ENCODE peak calls at places on chromosomes 2 and 18, in six cellular contexts. One of them, this sample, is unnamed.

GRCh38 chr2:191889924-191890323 is 43.0 kb upstream of the CAVIN2 start:
- DNase-seq in MM.1S: no peak
- DNase-seq in astrocyte of the spinal cord: no peak
- DNase-seq in uterus: no peak
- DNase-seq in psoas muscle: no peak
- DNase-seq in CD4-positive, alpha-beta T cell: no peak
- DNase-seq in this sample: no peak

GRCh38 chr2:104897515-104898184 is 43.7 kb downstream of the POU3F3 start:
- DNase-seq in MM.1S: no peak
- DNase-seq in astrocyte of the spinal cord: peak; percentile 81
- DNase-seq in CD4-positive, alpha-beta T cell: no peak
- DNase-seq in psoas muscle: no peak
- DNase-seq in uterus: no peak
- DNase-seq in this sample: no peak

GRCh38 chr18:28198588-28198987 is 21.7 kb upstream of the CDH2 start:
- DNase-seq in uterus: no peak
- DNase-seq in astrocyte of the spinal cord: no peak
- DNase-seq in MM.1S: no peak
- DNase-seq in CD4-positive, alpha-beta T cell: no peak
- DNase-seq in psoas muscle: no peak
- DNase-seq in this sample: no peak

GRCh38 chr18:59567445-59567844 is 129.8 kb downstream of the CCBE1 start:
- DNase-seq in psoas muscle: no peak
- DNase-seq in CD4-positive, alpha-beta T cell: no peak
- DNase-seq in uterus: no peak
- DNase-seq in astrocyte of the spinal cord: no peak
- DNase-seq in MM.1S: no peak
- DNase-seq in this sample: no peak

GRCh38 chr2:241000831-241001321 is 2.5 kb downstream of the SNED1 start:
- DNase-seq in uterus: no peak
- DNase-seq in astrocyte of the spinal cord: no peak
- DNase-seq in CD4-positive, alpha-beta T cell: no peak
- DNase-seq in MM.1S: no peak
- DNase-seq in psoas muscle: no peak
- DNase-seq in this sample: no peak

GRCh38 chr2:75431757-75432156 is 129.0 kb downstream of the EVA1A start:
- DNase-seq in psoas muscle: no peak
- DNase-seq in uterus: no peak
- DNase-seq in astrocyte of the spinal cord: no peak
- DNase-seq in CD4-positive, alpha-beta T cell: no peak
- DNase-seq in MM.1S: no peak
- DNase-seq in this sample: peak; percentile 16

GRCh38 chr2:113212245-113213060 is 38.7 kb downstream of the PSD4 start:
- DNase-seq in psoas muscle: peak; percentile 48
- DNase-seq in astrocyte of the spinal cord: peak; percentile 59
- DNase-seq in CD4-positive, alpha-beta T cell: no peak
- DNase-seq in uterus: peak; percentile 65
- DNase-seq in MM.1S: no peak
- DNase-seq in this sample: no peak

GRCh38 chr18:50627594-50628542 is 68.0 kb downstream of the MAPK4 start:
- DNase-seq in uterus: no peak
- DNase-seq in CD4-positive, alpha-beta T cell: no peak
- DNase-seq in astrocyte of the spinal cord: no peak
- DNase-seq in MM.1S: no peak
- DNase-seq in psoas muscle: no peak
- DNase-seq in this sample: no peak

GRCh38 chr2:23757686-23758433 is 169.1 kb downstream of the ATAD2B start:
- DNase-seq in uterus: peak; percentile 21
- DNase-seq in astrocyte of the spinal cord: peak; percentile 84
- DNase-seq in psoas muscle: no peak
- DNase-seq in CD4-positive, alpha-beta T cell: no peak
- DNase-seq in MM.1S: no peak
- DNase-seq in this sample: no peak

GRCh38 chr2:177429688-177430325 is 37.2 kb downstream of the AGPS start:
- DNase-seq in CD4-positive, alpha-beta T cell: no peak
- DNase-seq in psoas muscle: no peak
- DNase-seq in astrocyte of the spinal cord: peak; percentile 97
- DNase-seq in MM.1S: no peak
- DNase-seq in uterus: no peak
- DNase-seq in this sample: no peak

GRCh38 chr2:128279786-128280701 is 38.6 kb downstream of the HS6ST1 start:
- DNase-seq in uterus: peak; percentile 14
- DNase-seq in MM.1S: no peak
- DNase-seq in CD4-positive, alpha-beta T cell: no peak
- DNase-seq in astrocyte of the spinal cord: no peak
- DNase-seq in psoas muscle: peak; percentile 27
- DNase-seq in this sample: no peak

GRCh38 chr18:8548186-8548585 is 61.1 kb upstream of the RAB12 start:
- DNase-seq in astrocyte of the spinal cord: peak; percentile 86
- DNase-seq in uterus: no peak
- DNase-seq in psoas muscle: no peak
- DNase-seq in CD4-positive, alpha-beta T cell: no peak
- DNase-seq in MM.1S: no peak
- DNase-seq in this sample: no peak

GRCh38 chr2:15410884-15411283 is 150.2 kb downstream of the NBAS start:
- DNase-seq in CD4-positive, alpha-beta T cell: no peak
- DNase-seq in uterus: no peak
- DNase-seq in psoas muscle: no peak
- DNase-seq in MM.1S: no peak
- DNase-seq in astrocyte of the spinal cord: no peak
- DNase-seq in this sample: no peak
- TF ChIP-seq CTCF in CD4-positive, alpha-beta T cell: no peak
- TF ChIP-seq CTCF in uterus: no peak
- TF ChIP-seq CTCF in psoas muscle: no peak
- TF ChIP-seq CTCF in MM.1S: no peak
- TF ChIP-seq CTCF in astrocyte of the spinal cord: no peak
- TF ChIP-seq CTCF in this sample: no peak

GRCh38 chr2:196725882-196726281 is 73.6 kb downstream of the GTF3C3 start:
- DNase-seq in CD4-positive, alpha-beta T cell: no peak
- DNase-seq in psoas muscle: no peak
- DNase-seq in uterus: no peak
- DNase-seq in astrocyte of the spinal cord: no peak
- DNase-seq in MM.1S: peak; percentile 57
- DNase-seq in this sample: no peak
- TF ChIP-seq CTCF in CD4-positive, alpha-beta T cell: no peak
- TF ChIP-seq CTCF in psoas muscle: no peak
- TF ChIP-seq CTCF in uterus: no peak
- TF ChIP-seq CTCF in astrocyte of the spinal cord: no peak
- TF ChIP-seq CTCF in MM.1S: no peak
- TF ChIP-seq CTCF in this sample: no peak

GRCh38 chr2:202060218-202060617 is 12.8 kb upstream of the KIAA2012 start:
- DNase-seq in uterus: no peak
- DNase-seq in psoas muscle: no peak
- DNase-seq in MM.1S: no peak
- DNase-seq in CD4-positive, alpha-beta T cell: no peak
- DNase-seq in astrocyte of the spinal cord: no peak
- DNase-seq in this sample: no peak
- TF ChIP-seq CTCF in uterus: no peak
- TF ChIP-seq CTCF in psoas muscle: no peak
- TF ChIP-seq CTCF in MM.1S: peak; percentile 23
- TF ChIP-seq CTCF in CD4-positive, alpha-beta T cell: no peak
- TF ChIP-seq CTCF in astrocyte of the spinal cord: peak; percentile 30
- TF ChIP-seq CTCF in this sample: no peak

DNA sequence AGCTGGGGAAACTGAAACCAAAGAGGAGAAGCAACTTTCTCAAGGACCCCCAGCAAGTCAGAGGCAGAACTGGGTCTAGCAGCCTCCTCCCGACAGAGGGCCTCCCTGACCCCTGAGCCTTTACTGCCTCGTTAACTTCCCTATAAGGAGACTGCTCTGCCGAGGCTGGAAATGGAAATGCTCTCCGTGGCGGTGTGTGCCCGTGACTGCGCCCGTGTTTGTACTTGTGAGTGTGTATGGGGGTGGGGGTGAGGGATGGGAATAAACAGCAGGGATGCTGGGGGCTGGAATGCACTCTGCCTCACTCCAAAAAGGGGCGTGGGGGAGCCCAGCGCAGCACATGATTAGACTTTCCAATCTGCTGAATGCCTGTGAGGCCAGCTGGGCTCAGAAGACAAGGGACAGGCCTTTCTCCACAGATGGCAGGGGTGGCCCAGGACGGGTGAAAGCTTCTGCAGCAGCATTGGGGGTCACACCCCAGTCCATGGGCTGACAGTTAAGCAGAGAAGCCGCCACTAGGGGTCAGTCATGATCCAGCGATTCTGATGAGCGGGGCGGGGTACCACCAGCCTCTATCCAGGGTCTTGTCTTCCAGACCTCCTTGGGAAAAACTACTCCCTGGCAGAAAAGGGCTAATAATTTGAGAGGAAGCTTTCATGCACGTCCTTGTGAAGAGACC is 26.8 kb downstream of the MPHOSPH10 start:
- DNase-seq in psoas muscle: peak; percentile 31
- DNase-seq in uterus: peak; percentile 25
- DNase-seq in astrocyte of the spinal cord: peak; percentile 13
- DNase-seq in MM.1S: peak; percentile 40
- DNase-seq in CD4-positive, alpha-beta T cell: peak; percentile 31
- DNase-seq in this sample: peak; percentile 73
- TF ChIP-seq CTCF in psoas muscle: peak; percentile 53
- TF ChIP-seq CTCF in uterus: peak; percentile 27
- TF ChIP-seq CTCF in astrocyte of the spinal cord: peak; percentile 75
- TF ChIP-seq CTCF in MM.1S: peak; percentile 71
- TF ChIP-seq CTCF in CD4-positive, alpha-beta T cell: peak; percentile 66
- TF ChIP-seq CTCF in this sample: peak; percentile 65

DNA sequence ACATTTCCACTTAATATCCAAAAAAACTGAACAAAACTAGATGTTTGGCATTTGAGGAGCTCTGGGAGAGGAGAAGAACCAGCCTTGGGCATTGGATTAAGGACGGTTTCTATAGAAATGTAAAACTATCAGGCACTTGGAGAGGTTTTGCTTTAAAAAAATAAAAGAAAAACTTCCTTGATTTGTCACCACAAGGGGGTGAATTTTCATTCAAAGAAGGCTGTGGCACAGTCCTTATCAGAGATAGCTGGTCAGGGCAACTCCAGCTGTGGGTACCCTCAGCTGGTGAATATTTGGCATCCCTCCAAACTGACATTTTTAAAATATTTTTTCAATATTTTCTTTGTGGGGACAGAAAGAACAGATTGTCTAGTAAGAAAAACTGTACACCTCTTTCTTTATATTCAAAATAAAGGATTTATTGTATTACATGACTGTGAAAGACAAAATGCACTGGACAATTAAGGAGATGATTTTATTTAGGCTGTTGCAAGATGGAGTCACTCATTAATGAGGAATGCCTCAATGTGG is 46.1 kb upstream of the TBC1D8 start:
- DNase-seq in astrocyte of the spinal cord: no peak
- DNase-seq in uterus: no peak
- DNase-seq in MM.1S: no peak
- DNase-seq in psoas muscle: no peak
- DNase-seq in CD4-positive, alpha-beta T cell: no peak
- DNase-seq in this sample: no peak
- TF ChIP-seq CTCF in astrocyte of the spinal cord: peak; percentile 11
- TF ChIP-seq CTCF in uterus: no peak
- TF ChIP-seq CTCF in MM.1S: peak; percentile 11
- TF ChIP-seq CTCF in psoas muscle: no peak
- TF ChIP-seq CTCF in CD4-positive, alpha-beta T cell: no peak
- TF ChIP-seq CTCF in this sample: no peak

GRCh38 chr2:187442778-187443177 is 5.3 kb downstream of the CALCRL start:
- DNase-seq in uterus: no peak
- DNase-seq in astrocyte of the spinal cord: no peak
- DNase-seq in psoas muscle: no peak
- DNase-seq in MM.1S: no peak
- DNase-seq in CD4-positive, alpha-beta T cell: no peak
- DNase-seq in this sample: no peak
- TF ChIP-seq CTCF in uterus: no peak
- TF ChIP-seq CTCF in astrocyte of the spinal cord: no peak
- TF ChIP-seq CTCF in psoas muscle: no peak
- TF ChIP-seq CTCF in MM.1S: no peak
- TF ChIP-seq CTCF in CD4-positive, alpha-beta T cell: no peak
- TF ChIP-seq CTCF in this sample: no peak

GRCh38 chr18:76955529-76956170 is 133.3 kb downstream of the ZNF236 start:
- DNase-seq in MM.1S: no peak
- DNase-seq in uterus: no peak
- DNase-seq in CD4-positive, alpha-beta T cell: no peak
- DNase-seq in psoas muscle: no peak
- DNase-seq in astrocyte of the spinal cord: no peak
- DNase-seq in this sample: no peak

GRCh38 chr18:76959605-76960004 is 137.2 kb downstream of the ZNF236 start:
- DNase-seq in astrocyte of the spinal cord: no peak
- DNase-seq in uterus: no peak
- DNase-seq in psoas muscle: no peak
- DNase-seq in MM.1S: no peak
- DNase-seq in CD4-positive, alpha-beta T cell: no peak
- DNase-seq in this sample: no peak

GRCh38 chr18:76958692-76959341 is 136.5 kb downstream of the ZNF236 start:
- DNase-seq in MM.1S: no peak
- DNase-seq in CD4-positive, alpha-beta T cell: no peak
- DNase-seq in astrocyte of the spinal cord: no peak
- DNase-seq in psoas muscle: no peak
- DNase-seq in uterus: no peak
- DNase-seq in this sample: no peak

GRCh38 chr18:76957384-76958355 is 135.3 kb downstream of the ZNF236 start:
- DNase-seq in psoas muscle: no peak
- DNase-seq in astrocyte of the spinal cord: no peak
- DNase-seq in CD4-positive, alpha-beta T cell: no peak
- DNase-seq in MM.1S: no peak
- DNase-seq in uterus: no peak
- DNase-seq in this sample: no peak

DNA sequence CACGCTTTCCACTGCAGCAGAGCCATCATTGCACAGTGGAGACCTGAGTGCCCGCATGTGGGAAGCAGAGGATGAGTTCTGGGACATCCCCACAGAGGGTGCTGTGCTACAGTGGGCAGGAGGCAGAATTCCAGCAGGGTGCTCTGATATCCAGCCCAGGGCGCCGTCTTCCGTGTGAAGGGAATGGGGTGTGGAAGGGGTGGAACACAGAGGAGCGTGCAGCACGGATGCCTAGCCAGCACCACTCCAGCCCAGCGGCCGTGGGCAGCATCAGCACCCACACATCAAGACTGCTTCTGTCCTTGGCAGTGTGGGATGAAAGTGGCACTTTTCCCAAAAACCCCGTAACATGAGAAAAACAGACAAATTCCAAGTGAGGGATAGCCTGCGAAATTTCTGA is 134.3 kb downstream of the ZNF236 start:
- DNase-seq in CD4-positive, alpha-beta T cell: no peak
- DNase-seq in MM.1S: no peak
- DNase-seq in astrocyte of the spinal cord: no peak
- DNase-seq in psoas muscle: no peak
- DNase-seq in uterus: no peak
- DNase-seq in this sample: no peak
- TF ChIP-seq CTCF in CD4-positive, alpha-beta T cell: no peak
- TF ChIP-seq CTCF in MM.1S: no peak
- TF ChIP-seq CTCF in astrocyte of the spinal cord: no peak
- TF ChIP-seq CTCF in psoas muscle: no peak
- TF ChIP-seq CTCF in uterus: no peak
- TF ChIP-seq CTCF in this sample: no peak

GRCh38 chr2:172977330-172978052 is 98.2 kb upstream of the MAP3K20 start:
- DNase-seq in uterus: no peak
- DNase-seq in MM.1S: no peak
- DNase-seq in astrocyte of the spinal cord: no peak
- DNase-seq in CD4-positive, alpha-beta T cell: no peak
- DNase-seq in psoas muscle: no peak
- DNase-seq in this sample: no peak
- TF ChIP-seq CTCF in uterus: peak; percentile 26
- TF ChIP-seq CTCF in MM.1S: no peak
- TF ChIP-seq CTCF in astrocyte of the spinal cord: peak; percentile 19
- TF ChIP-seq CTCF in CD4-positive, alpha-beta T cell: no peak
- TF ChIP-seq CTCF in psoas muscle: peak; percentile 53
- TF ChIP-seq CTCF in this sample: no peak

DNA sequence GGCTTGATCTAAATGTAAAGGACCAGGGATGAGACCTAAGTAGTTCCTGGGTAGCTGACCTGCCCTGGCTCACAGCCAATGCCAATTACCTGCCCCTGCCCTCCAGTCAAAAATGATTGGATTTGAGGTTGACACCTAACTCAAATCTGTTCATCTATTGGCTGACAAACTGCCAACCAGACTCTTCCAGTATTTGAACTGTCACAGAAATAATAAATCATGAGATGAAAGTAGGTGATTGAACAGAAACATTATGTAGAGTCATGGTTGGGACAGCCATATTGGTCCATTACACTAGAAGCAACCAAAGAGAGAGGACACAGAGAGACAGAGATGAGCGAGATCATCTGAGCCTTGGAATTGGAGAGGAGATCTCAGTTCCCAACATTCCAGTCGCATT is 109.1 kb downstream of the ATL2 start:
- DNase-seq in CD4-positive, alpha-beta T cell: no peak
- DNase-seq in astrocyte of the spinal cord: no peak
- DNase-seq in psoas muscle: no peak
- DNase-seq in uterus: no peak
- DNase-seq in MM.1S: no peak
- DNase-seq in this sample: no peak
- TF ChIP-seq CTCF in CD4-positive, alpha-beta T cell: no peak
- TF ChIP-seq CTCF in astrocyte of the spinal cord: no peak
- TF ChIP-seq CTCF in psoas muscle: no peak
- TF ChIP-seq CTCF in uterus: no peak
- TF ChIP-seq CTCF in MM.1S: no peak
- TF ChIP-seq CTCF in this sample: no peak

This sample was measured in GM13976.